ENCODE peak calls at places on chromosomes 2 and 18, in nine cellular contexts. V is prostate gland; B is AG04450; N is adrenal gland; D is left lung; H is GM13977; M is Calu3; P is endothelial cell of umbilical vein; F is CD4-positive, alpha-beta T cell. X is an unnamed sample.

GRCh38 chr2:161420406-161421025 is 4.4 kb downstream of the TBR1 start:
- DNase-seq in F (no peak), N (no peak), B (no peak), P (no peak), M (no peak), D (no peak), H (peak), V (no peak), X (no peak)

GRCh38 chr2:45497355-45497754 is 113.7 kb downstream of the SRBD1 start:
- DNase-seq in D (no peak), H (peak), V (no peak), B (no peak), M (no peak), P (no peak), F (no peak), N (no peak), X (no peak)

GRCh38 chr2:75698928-75699327 is 11.8 kb downstream of the GCFC2 start:
- DNase-seq in D (no peak), H (no peak), P (no peak), N (no peak), V (no peak), B (no peak), M (no peak), F (no peak), X (no peak)

GRCh38 chr18:62550746-62551145 is 27.9 kb downstream of the ZCCHC2 start:
- DNase-seq in P (no peak), N (no peak), F (no peak), V (no peak), M (no peak), B (no peak), D (no peak), H (no peak), X (no peak)

GRCh38 chr2:52395912-52396311 is 1364.0 kb upstream of the NRXN1 start:
- DNase-seq in P (no peak), B (peak), F (no peak), H (no peak), N (no peak), D (no peak), V (no peak), M (no peak), X (no peak)

GRCh38 chr2:240252191-240252871 is 111.9 kb upstream of the OTOS start:
- DNase-seq in M (no peak), V (no peak), P (no peak), B (no peak), D (no peak), F (no peak), N (peak), H (no peak), X (no peak)

GRCh38 chr2:240556553-240557100 is 1.2 kb downstream of the ANKMY1 start:
- DNase-seq in B (no peak), P (peak), M (peak), H (peak), N (peak), V (peak), F (peak), D (peak), X (no peak)

GRCh38 chr18:78892721-78893120 is 86.9 kb upstream of the SALL3 start:
- DNase-seq in D (no peak), V (no peak), M (no peak), F (no peak), N (no peak), H (no peak), B (no peak), P (no peak), X (no peak)

GRCh38 chr18:35810505-35810904 is 162.0 kb upstream of the RMP24 start:
- DNase-seq in V (no peak), B (no peak), M (no peak), D (no peak), N (no peak), P (no peak), H (no peak), F (no peak), X (no peak)

GRCh38 chr2:28233070-28233718 is 159.5 kb upstream of the FOSL2 start:
- DNase-seq in F (no peak), B (no peak), H (no peak), D (peak), V (no peak), P (no peak), N (no peak), M (peak), X (no peak)

GRCh38 chr2:70651727-70652126 is 98.1 kb upstream of the TGFA start:
- DNase-seq in B (no peak), V (no peak), F (no peak), P (no peak), H (no peak), D (no peak), N (no peak), M (no peak), X (no peak)

GRCh38 chr18:54742654-54743053 is 85.6 kb upstream of the RAB27B start:
- DNase-seq in F (no peak), P (peak), B (peak), H (no peak), D (peak), V (peak), M (no peak), N (peak), X (no peak)

GRCh38 chr2:23250371-23250770 is 134.6 kb upstream of the KLHL29 start:
- DNase-seq in N (no peak), V (no peak), F (no peak), B (no peak), P (no peak), M (no peak), H (no peak), D (no peak), X (no peak)

GRCh38 chr18:10057808-10058791 is 144.3 kb downstream of the VAPA start:
- DNase-seq in B (no peak), D (no peak), H (no peak), M (no peak), V (no peak), P (peak), N (peak), F (no peak), X (no peak)

GRCh38 chr2:173288561-173288960 is 66.1 kb upstream of the CDCA7 start:
- DNase-seq in V (no peak), H (no peak), M (no peak), D (no peak), B (peak), P (no peak), F (no peak), N (no peak), X (no peak)

GRCh38 chr2:217937446-217937845 is 65.3 kb downstream of the TNS1 start:
- DNase-seq in H (no peak), F (no peak), D (no peak), M (no peak), B (no peak), N (no peak), V (no peak), P (peak), X (no peak)

GRCh38 chr18:67410075-67410474 is 106.4 kb downstream of the DSEL start:
- DNase-seq in B (no peak), D (no peak), F (no peak), M (no peak), H (no peak), V (no peak), N (no peak), P (no peak), X (no peak)

GRCh38 chr2:160409480-160409879 is 84.1 kb downstream of the RBMS1 start:
- DNase-seq in P (no peak), F (no peak), N (no peak), H (no peak), M (no peak), D (no peak), B (no peak), V (no peak), X (no peak)

GRCh38 chr2:28160986-28161425 is 231.7 kb upstream of the FOSL2 start:
- DNase-seq in F (no peak), B (no peak), P (no peak), D (no peak), N (no peak), V (no peak), H (no peak), M (no peak), X (no peak)

GRCh38 chr2:240925191-240925575 is 19.0 kb downstream of the CROCC2 start:
- DNase-seq in N (peak), B (no peak), P (no peak), H (no peak), D (peak), M (peak), F (no peak), V (no peak), X (peak)

GRCh38 chr2:158600155-158600802 is 143.5 kb downstream of the PKP4 start:
- DNase-seq in B (peak), H (no peak), M (peak), P (peak), D (peak), F (no peak), V (peak), N (peak), X (no peak)

GRCh38 chr2:230658877-230659652 is 53.6 kb upstream of the CAB39 start:
- DNase-seq in D (no peak), F (no peak), B (no peak), M (no peak), V (no peak), N (no peak), H (peak), P (no peak), X (no peak)

GRCh38 chr2:100606740-100607343 is 44.0 kb downstream of the PDCL3 start:
- DNase-seq in F (peak), H (peak), M (peak), D (no peak), V (no peak), N (peak), B (no peak), P (peak), X (no peak)

GRCh38 chr2:175010848-175011254 is 5.7 kb upstream of the CHN1 start:
- DNase-seq in D (no peak), N (no peak), B (no peak), F (no peak), H (no peak), P (peak), V (no peak), M (no peak), X (no peak)

GRCh38 chr2:96549967-96550786 is 13.6 kb downstream of the ARID5A start:
- DNase-seq in D (no peak), B (no peak), H (peak), F (no peak), M (peak), V (no peak), N (no peak), P (no peak), X (no peak)

GRCh38 chr2:99085400-99085799 is 56.1 kb upstream of the C2orf15 start:
- DNase-seq in P (no peak), B (no peak), M (no peak), V (no peak), F (no peak), N (no peak), D (no peak), H (no peak), X (no peak)

GRCh38 chr2:8534729-8535397 is 147.0 kb upstream of the ID2 start:
- DNase-seq in H (no peak), V (peak), D (peak), M (no peak), F (no peak), P (no peak), N (peak), B (no peak), X (no peak)

GRCh38 chr2:40734797-40735196 is 282.9 kb upstream of the SLC8A1 start:
- DNase-seq in N (no peak), B (peak), F (no peak), H (no peak), V (no peak), P (no peak), M (no peak), D (no peak), X (no peak)

GRCh38 chr2:203584784-203585183 is 49.7 kb upstream of the RAPH1 start:
- DNase-seq in M (no peak), D (no peak), N (no peak), H (no peak), V (no peak), F (no peak), B (no peak), P (no peak), X (no peak)

GRCh38 chr2:197131558-197131855 is 179.1 kb downstream of the ANKRD44 start:
- DNase-seq in N (no peak), H (peak), P (no peak), B (no peak), F (no peak), M (no peak), D (no peak), V (no peak), X (no peak)

GRCh38 chr18:57603871-57604270 is 17.4 kb upstream of the FECH start:
- DNase-seq in H (no peak), N (no peak), M (no peak), V (no peak), F (no peak), B (no peak), D (no peak), P (no peak), X (no peak)

GRCh38 chr18:38011446-38011845 is 445.8 kb upstream of the CELF4 start:
- DNase-seq in V (no peak), M (no peak), D (no peak), P (no peak), F (no peak), N (no peak), B (no peak), H (no peak), X (no peak)

GRCh38 chr2:237405605-237406004 is 8.4 kb downstream of the COL6A3 start:
- DNase-seq in V (no peak), N (no peak), M (no peak), H (no peak), P (no peak), B (no peak), D (no peak), F (no peak), X (no peak)

GRCh38 chr18:50819727-50820378 is at the start of gene MRO:
- DNase-seq in D (peak), M (peak), H (peak), N (peak), P (peak), B (peak), F (peak), V (peak), X (peak)

GRCh38 chr18:36695806-36696205 is 133.0 kb downstream of the TPGS2 start:
- DNase-seq in B (no peak), V (no peak), P (no peak), D (no peak), N (no peak), M (no peak), F (no peak), H (no peak), X (no peak)

GRCh38 chr2:63058149-63058741 is 7.6 kb downstream of the OTX1 start:
- DNase-seq in M (no peak), P (peak), F (no peak), B (no peak), H (peak), D (no peak), N (no peak), V (no peak), X (no peak)

GRCh38 chr2:11873766-11874165 is 127.3 kb downstream of the LPIN1 start:
- DNase-seq in F (no peak), V (no peak), M (no peak), H (no peak), P (no peak), N (no peak), B (peak), D (no peak), X (no peak)

GRCh38 chr2:75707901-75708300 is 2.8 kb downstream of the GCFC2 start:
- DNase-seq in M (no peak), D (no peak), F (no peak), B (no peak), H (no peak), P (no peak), V (no peak), N (no peak), X (no peak)

GRCh38 chr18:24975499-24975898 is 376.5 kb downstream of the ZNF521 start:
- DNase-seq in B (no peak), V (no peak), P (no peak), F (no peak), D (no peak), M (no peak), H (no peak), N (no peak), X (no peak)

DNA sequence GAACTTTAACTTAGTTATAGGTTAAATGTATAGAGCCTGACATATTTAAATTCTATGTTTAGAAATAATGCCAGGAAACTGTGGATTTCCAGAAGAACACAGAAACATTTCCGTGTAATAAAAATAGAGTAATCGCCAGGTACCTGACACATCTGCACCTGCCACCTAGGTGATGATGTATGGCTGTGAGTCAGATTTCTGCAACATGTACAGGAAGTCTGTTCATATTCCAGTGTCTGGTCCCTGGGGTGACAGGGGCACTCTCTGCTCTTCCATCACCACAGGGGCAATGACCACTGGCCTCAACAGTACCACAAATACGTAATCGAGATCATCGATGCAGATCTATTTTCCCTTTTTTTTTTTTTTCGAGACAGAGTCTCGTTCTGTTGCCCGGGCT is 101.1 kb upstream of the LPIN2 start:
- DNase-seq in D (no peak), B (no peak), H (no peak), V (no peak), M (no peak), N (no peak), P (no peak), F (no peak), X (no peak)
- TF ChIP-seq CTCF in D (no peak), B (no peak), H (no peak), V (no peak), M (no peak), N (no peak), P (no peak), F (no peak), X (no peak)

GRCh38 chr2:186427970-186428369 is 58.1 kb upstream of the ZC3H15 start:
- DNase-seq in N (no peak), V (no peak), M (no peak), F (no peak), B (no peak), P (no peak), H (no peak), D (no peak), X (no peak)

GRCh38 chr2:186426153-186427016 is 59.7 kb upstream of the ZC3H15 start:
- DNase-seq in V (no peak), B (no peak), F (no peak), M (no peak), D (no peak), P (no peak), N (no peak), H (peak), X (no peak)

GRCh38 chr2:186424265-186424664 is 61.8 kb upstream of the ZC3H15 start:
- DNase-seq in F (no peak), N (no peak), B (no peak), P (no peak), H (no peak), D (no peak), V (no peak), M (no peak), X (no peak)

GRCh38 chr2:186422226-186422625 is 63.8 kb upstream of the ZC3H15 start:
- DNase-seq in B (peak), V (no peak), M (no peak), P (no peak), F (no peak), H (no peak), D (no peak), N (peak), X (no peak)

GRCh38 chr2:186423481-186423880 is 62.6 kb upstream of the ZC3H15 start:
- DNase-seq in H (no peak), F (no peak), D (no peak), P (no peak), B (no peak), N (no peak), V (no peak), M (no peak), X (no peak)
- TF ChIP-seq CTCF in H (no peak), F (no peak), D (no peak), P (no peak), B (no peak), N (no peak), V (no peak), M (no peak), X (no peak)

GRCh38 chr18:27298215-27298804 is 113.2 kb upstream of the CHST9 start:
- DNase-seq in D (no peak), F (no peak), M (no peak), B (no peak), P (no peak), V (no peak), H (no peak), N (no peak), X (no peak)
- TF ChIP-seq CTCF in D (peak), F (no peak), M (peak), B (no peak), P (no peak), V (peak), H (no peak), N (peak), X (no peak)

GRCh38 chr18:79935098-79935480 is 16.4 kb downstream of the SLC66A2 start:
- DNase-seq in P (no peak), N (no peak), F (no peak), M (no peak), V (no peak), D (peak), H (no peak), B (no peak), X (no peak)

GRCh38 chr18:79935499-79935898 is 16.0 kb downstream of the SLC66A2 start:
- DNase-seq in H (no peak), B (no peak), P (no peak), F (no peak), N (no peak), M (no peak), V (no peak), D (peak), X (no peak)

GRCh38 chr18:79934311-79935097 is 16.9 kb downstream of the SLC66A2 start:
- DNase-seq in D (peak), P (no peak), V (no peak), H (no peak), B (no peak), M (no peak), F (no peak), N (peak), X (no peak)

GRCh38 chr18:79932907-79933306 is 18.5 kb downstream of the SLC66A2 start:
- DNase-seq in D (no peak), P (no peak), B (no peak), M (no peak), F (no peak), H (no peak), V (no peak), N (no peak), X (no peak)

GRCh38 chr18:79933765-79934164 is 17.7 kb downstream of the SLC66A2 start:
- DNase-seq in V (no peak), H (no peak), P (no peak), D (peak), F (no peak), N (no peak), M (no peak), B (no peak), X (no peak)
- TF ChIP-seq CTCF in V (no peak), H (no peak), P (no peak), D (no peak), F (no peak), N (no peak), M (no peak), B (no peak), X (no peak)

GRCh38 chr18:47984991-47985390 is 54.5 kb upstream of the SMAD2 start:
- DNase-seq in D (no peak), V (no peak), M (no peak), N (no peak), P (no peak), H (no peak), B (no peak), F (no peak), X (no peak)

GRCh38 chr18:47985837-47986236 is 55.4 kb upstream of the SMAD2 start:
- DNase-seq in M (no peak), F (no peak), D (no peak), V (no peak), H (no peak), B (no peak), N (no peak), P (no peak), X (no peak)

GRCh38 chr18:47983055-47983454 is 52.6 kb upstream of the SMAD2 start:
- DNase-seq in B (no peak), P (no peak), V (no peak), N (no peak), D (no peak), M (no peak), H (no peak), F (no peak), X (no peak)

GRCh38 chr18:47981830-47982229 is 51.4 kb upstream of the SMAD2 start:
- DNase-seq in D (no peak), V (no peak), F (no peak), H (no peak), B (no peak), N (no peak), P (no peak), M (no peak), X (no peak)

DNA sequence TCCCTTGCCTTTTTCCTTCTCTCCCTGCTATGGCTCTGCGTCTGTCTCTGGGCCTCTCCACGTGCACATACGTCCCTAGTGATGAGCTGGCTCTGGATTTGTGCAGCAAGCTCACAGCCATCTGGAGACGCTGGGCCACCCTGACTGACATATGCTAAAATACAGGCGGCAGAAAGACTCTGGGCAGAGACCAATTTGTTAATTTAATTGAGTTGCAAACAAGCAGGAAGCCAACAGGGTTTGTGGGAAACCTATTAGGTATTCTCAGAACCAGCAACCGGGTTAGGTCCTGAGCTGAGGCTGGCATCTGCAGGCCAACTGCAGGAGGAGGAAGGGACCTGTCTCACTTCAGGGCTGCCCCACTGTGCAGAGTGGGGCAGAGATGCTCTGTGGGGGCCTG is 53.5 kb upstream of the SMAD2 start:
- DNase-seq in D (no peak), F (no peak), B (no peak), M (no peak), V (no peak), H (no peak), P (no peak), N (peak), X (no peak)
- TF ChIP-seq CTCF in D (no peak), F (no peak), B (no peak), M (no peak), V (no peak), H (no peak), P (no peak), N (no peak), X (no peak)

DNA sequence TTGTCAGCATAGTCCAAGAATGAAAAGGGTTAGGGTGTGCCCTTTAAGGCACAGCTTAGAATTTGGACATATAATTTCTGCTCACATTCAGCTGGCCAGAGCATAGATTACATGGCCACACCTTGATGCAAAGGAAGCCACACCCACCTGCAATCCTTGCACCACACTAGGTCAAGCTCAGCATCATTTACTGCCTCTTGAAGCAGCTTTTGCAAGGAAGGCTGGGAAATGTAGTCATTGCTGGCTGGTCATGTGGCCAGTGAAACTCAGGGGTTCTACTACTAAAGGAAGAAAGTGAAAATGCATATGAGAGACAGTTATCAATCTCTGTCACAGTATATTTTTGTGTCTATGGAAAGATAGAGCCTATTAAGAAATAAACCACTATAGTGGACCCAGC is 159.3 kb downstream of the GFPT1 start:
- DNase-seq in F (no peak), B (no peak), D (no peak), P (no peak), M (no peak), H (no peak), V (no peak), N (no peak), X (no peak)
- TF ChIP-seq CTCF in F (no peak), B (no peak), D (no peak), P (no peak), M (no peak), H (no peak), V (no peak), N (no peak), X (no peak)